ENCODE peak calls at places on chromosomes 4 and X, in seven cellular contexts. One of them, this sample, is unnamed.

GRCh38 chrX:91434351-91435168 is at the start of gene PABPC5:
- DNase-seq in GM23248: peak; percentile 92
- DNase-seq in astrocyte: peak; percentile 76
- DNase-seq in neuronal stem cell: peak; percentile 53
- DNase-seq in H9: peak; percentile 95
- DNase-seq in mesenchymal stem cell: peak; percentile 82
- DNase-seq in fibroblast of lung: peak; percentile 86
- DNase-seq in this sample: no peak

GRCh38 chr4:174697896-174698295 is 131.2 kb downstream of the GLRA3 start:
- DNase-seq in astrocyte: no peak
- DNase-seq in neuronal stem cell: no peak
- DNase-seq in H9: no peak
- DNase-seq in fibroblast of lung: no peak
- DNase-seq in GM23248: no peak
- DNase-seq in mesenchymal stem cell: no peak
- DNase-seq in this sample: no peak

GRCh38 chr4:173516621-173517612 is 13.1 kb downstream of the HAND2 start:
- DNase-seq in H9: peak; percentile 71
- DNase-seq in fibroblast of lung: no peak
- DNase-seq in mesenchymal stem cell: peak; percentile 84
- DNase-seq in astrocyte: no peak
- DNase-seq in GM23248: no peak
- DNase-seq in neuronal stem cell: no peak
- DNase-seq in this sample: no peak

GRCh38 chrX:19708683-19709082 is 178.7 kb downstream of the SH3KBP1 start:
- DNase-seq in fibroblast of lung: no peak
- DNase-seq in GM23248: no peak
- DNase-seq in mesenchymal stem cell: no peak
- DNase-seq in astrocyte: no peak
- DNase-seq in H9: no peak
- DNase-seq in neuronal stem cell: no peak
- DNase-seq in this sample: no peak

GRCh38 chr4:680931-681645 is 6.7 kb downstream of the MYL5 start:
- DNase-seq in H9: peak; percentile 77
- DNase-seq in neuronal stem cell: no peak
- DNase-seq in GM23248: peak; percentile 66
- DNase-seq in fibroblast of lung: no peak
- DNase-seq in astrocyte: no peak
- DNase-seq in mesenchymal stem cell: peak; percentile 70
- DNase-seq in this sample: no peak

GRCh38 chrX:150034788-150035187 is 96.5 kb upstream of the EOLA2 start:
- DNase-seq in H9: no peak
- DNase-seq in GM23248: no peak
- DNase-seq in mesenchymal stem cell: no peak
- DNase-seq in neuronal stem cell: no peak
- DNase-seq in fibroblast of lung: no peak
- DNase-seq in astrocyte: no peak
- DNase-seq in this sample: no peak

GRCh38 chrX:12138366-12139313 is at the start of gene FRMPD4:
- DNase-seq in mesenchymal stem cell: no peak
- DNase-seq in neuronal stem cell: peak; percentile 31
- DNase-seq in GM23248: no peak
- DNase-seq in astrocyte: no peak
- DNase-seq in fibroblast of lung: peak; percentile 1
- DNase-seq in H9: peak; percentile 67
- DNase-seq in this sample: no peak

GRCh38 chrX:129600981-129601424 is 53.8 kb downstream of the APLN start:
- DNase-seq in GM23248: peak; percentile 53
- DNase-seq in mesenchymal stem cell: peak; percentile 24
- DNase-seq in H9: no peak
- DNase-seq in fibroblast of lung: peak; percentile 15
- DNase-seq in neuronal stem cell: no peak
- DNase-seq in astrocyte: no peak
- DNase-seq in this sample: peak; percentile 35

GRCh38 chrX:724256-724655 is 93.7 kb downstream of the SHOX start:
- DNase-seq in mesenchymal stem cell: no peak
- DNase-seq in H9: no peak
- DNase-seq in GM23248: peak; percentile 32
- DNase-seq in neuronal stem cell: no peak
- DNase-seq in fibroblast of lung: no peak
- DNase-seq in astrocyte: no peak
- DNase-seq in this sample: no peak

GRCh38 chr4:47287735-47288134 is 175.8 kb downstream of the COMMD8 start:
- DNase-seq in H9: no peak
- DNase-seq in mesenchymal stem cell: peak; percentile 79
- DNase-seq in astrocyte: peak; percentile 88
- DNase-seq in GM23248: peak; percentile 3
- DNase-seq in fibroblast of lung: peak; percentile 91
- DNase-seq in neuronal stem cell: no peak
- DNase-seq in this sample: peak; percentile 26

GRCh38 chr4:56908206-56909082 is 744 bp downstream of the REST start:
- DNase-seq in mesenchymal stem cell: peak; percentile 83
- DNase-seq in H9: peak; percentile 87
- DNase-seq in fibroblast of lung: peak; percentile 74
- DNase-seq in GM23248: peak; percentile 92
- DNase-seq in neuronal stem cell: peak; percentile 83
- DNase-seq in astrocyte: peak; percentile 49
- DNase-seq in this sample: peak; percentile 76

GRCh38 chr4:173943547-173943946 is 339.9 kb downstream of the FBXO8 start:
- DNase-seq in GM23248: no peak
- DNase-seq in fibroblast of lung: no peak
- DNase-seq in mesenchymal stem cell: no peak
- DNase-seq in astrocyte: no peak
- DNase-seq in neuronal stem cell: no peak
- DNase-seq in H9: no peak
- DNase-seq in this sample: no peak

DNA sequence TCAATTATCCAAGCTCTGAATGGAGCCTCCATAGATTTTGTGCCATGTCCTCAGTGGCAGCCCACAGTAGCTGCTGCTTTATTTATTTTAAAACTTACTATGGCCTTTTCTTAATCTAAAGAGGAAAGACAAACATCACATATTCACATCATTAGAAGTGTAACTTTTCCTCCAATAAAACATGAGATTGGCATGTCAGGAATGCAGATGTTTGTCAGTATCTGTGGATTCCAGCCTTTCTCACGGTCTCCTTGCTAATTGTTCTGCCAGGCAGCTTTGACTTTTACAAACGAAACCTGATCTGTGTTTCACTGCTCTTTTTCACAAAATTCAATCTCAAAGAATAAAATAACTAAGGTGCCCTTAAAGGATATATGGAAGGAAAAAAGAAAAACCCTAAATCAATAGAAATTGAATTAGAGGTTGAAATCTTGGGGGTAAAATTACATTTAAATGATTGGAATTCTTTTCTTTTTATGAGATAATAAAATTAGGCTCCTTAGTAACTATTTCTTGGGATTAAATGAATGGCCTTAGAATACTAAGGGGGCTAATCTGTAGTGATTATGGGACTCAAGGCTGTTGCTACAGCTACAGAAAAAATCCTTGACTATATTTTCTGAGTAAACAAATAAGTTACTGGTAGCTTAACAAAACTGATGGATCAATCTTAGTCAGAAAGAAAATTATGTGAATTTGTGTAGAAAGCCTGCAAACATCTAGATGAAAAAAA is 151.3 kb downstream of the RTL9 start:
- DNase-seq in H9: no peak
- DNase-seq in astrocyte: peak; percentile 14
- DNase-seq in mesenchymal stem cell: peak; percentile 1
- DNase-seq in neuronal stem cell: peak; percentile 24
- DNase-seq in fibroblast of lung: peak; percentile 38
- DNase-seq in GM23248: peak; percentile 25
- DNase-seq in this sample: no peak
- H3K9ac ChIP-seq in H9: no peak overlapping the region
- H3K9ac ChIP-seq in astrocyte: no peak overlapping the region
- H3K9ac ChIP-seq in mesenchymal stem cell: no peak overlapping the region
- H3K9ac ChIP-seq in neuronal stem cell: no peak overlapping the region
- H3K9ac ChIP-seq in fibroblast of lung: no peak overlapping the region
- H3K9ac ChIP-seq in GM23248: no peak overlapping the region
- H3K9ac ChIP-seq in this sample: no peak overlapping the region

GRCh38 chr4:8235686-8236085 is 33.9 kb upstream of the HTRA3 start:
- DNase-seq in H9: no peak
- DNase-seq in mesenchymal stem cell: no peak
- DNase-seq in fibroblast of lung: no peak
- DNase-seq in GM23248: no peak
- DNase-seq in neuronal stem cell: no peak
- DNase-seq in astrocyte: no peak
- DNase-seq in this sample: no peak
- H3K27ac ChIP-seq in H9: no peak overlapping the region
- H3K27ac ChIP-seq in mesenchymal stem cell: no peak overlapping the region
- H3K27ac ChIP-seq in fibroblast of lung: no peak overlapping the region
- H3K27ac ChIP-seq in GM23248: no peak overlapping the region
- H3K27ac ChIP-seq in neuronal stem cell: no peak overlapping the region
- H3K27ac ChIP-seq in astrocyte: no peak overlapping the region
- H3K27ac ChIP-seq in this sample: peak overlapping the region; percentile 36

GRCh38 chr4:79182209-79182608 is 143.7 kb downstream of the NAA11 start:
- DNase-seq in astrocyte: no peak
- DNase-seq in mesenchymal stem cell: no peak
- DNase-seq in H9: no peak
- DNase-seq in fibroblast of lung: no peak
- DNase-seq in GM23248: no peak
- DNase-seq in neuronal stem cell: no peak
- DNase-seq in this sample: no peak
- H2AFZ ChIP-seq in astrocyte: no peak overlapping the region
- H2AFZ ChIP-seq in mesenchymal stem cell: no peak overlapping the region
- H2AFZ ChIP-seq in H9: no peak overlapping the region
- H2AFZ ChIP-seq in fibroblast of lung: no peak overlapping the region
- H2AFZ ChIP-seq in GM23248: no peak overlapping the region
- H2AFZ ChIP-seq in neuronal stem cell: no peak overlapping the region
- H2AFZ ChIP-seq in this sample: no peak overlapping the region

DNA sequence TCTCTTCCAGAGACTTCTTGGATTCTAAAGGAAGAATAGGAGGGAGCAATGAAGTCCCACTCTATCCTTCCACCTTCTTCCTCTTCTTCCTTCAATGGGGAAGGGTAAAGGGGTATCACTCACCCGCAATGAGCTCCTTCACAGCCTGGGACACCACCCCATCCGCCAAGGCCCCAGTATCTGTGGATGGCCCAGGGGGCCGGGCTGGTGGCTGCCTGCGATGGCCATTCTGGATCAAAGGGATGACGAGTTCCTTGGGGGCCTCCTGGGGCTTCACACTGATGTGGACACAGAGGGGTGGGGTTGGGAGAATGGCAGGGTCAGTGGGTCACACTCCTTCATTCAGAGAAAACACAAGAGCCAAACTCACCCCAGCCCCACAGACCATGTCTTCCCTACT is 1.0 kb downstream of the GPKOW start:
- DNase-seq in GM23248: no peak
- DNase-seq in astrocyte: no peak
- DNase-seq in fibroblast of lung: no peak
- DNase-seq in H9: no peak
- DNase-seq in neuronal stem cell: no peak
- DNase-seq in mesenchymal stem cell: no peak
- DNase-seq in this sample: no peak
- H3K9ac ChIP-seq in GM23248: peak overlapping the region; percentile 99
- H3K9ac ChIP-seq in astrocyte: peak overlapping the region; percentile 96
- H3K9ac ChIP-seq in fibroblast of lung: peak overlapping the region; percentile 88
- H3K9ac ChIP-seq in H9: peak overlapping the region; percentile 89
- H3K9ac ChIP-seq in neuronal stem cell: no peak overlapping the region
- H3K9ac ChIP-seq in mesenchymal stem cell: peak overlapping the region; percentile 95
- H3K9ac ChIP-seq in this sample: peak overlapping the region; percentile 84

GRCh38 chrX:49308604-49309269 is 5.3 kb downstream of the GAGE10 start:
- DNase-seq in H9: no peak
- DNase-seq in mesenchymal stem cell: peak; percentile 14
- DNase-seq in astrocyte: no peak
- DNase-seq in neuronal stem cell: no peak
- DNase-seq in GM23248: peak; percentile 36
- DNase-seq in fibroblast of lung: no peak
- DNase-seq in this sample: no peak
- H3K27ac ChIP-seq in H9: peak overlapping the region; percentile 59
- H3K27ac ChIP-seq in mesenchymal stem cell: no peak overlapping the region
- H3K27ac ChIP-seq in astrocyte: no peak overlapping the region
- H3K27ac ChIP-seq in neuronal stem cell: no peak overlapping the region
- H3K27ac ChIP-seq in GM23248: no peak overlapping the region
- H3K27ac ChIP-seq in fibroblast of lung: no peak overlapping the region
- H3K27ac ChIP-seq in this sample: no peak overlapping the region

GRCh38 chrX:39654183-39654925 is 443.4 kb downstream of the BCOR start:
- DNase-seq in fibroblast of lung: no peak
- DNase-seq in mesenchymal stem cell: no peak
- DNase-seq in GM23248: no peak
- DNase-seq in H9: peak; percentile 49
- DNase-seq in neuronal stem cell: no peak
- DNase-seq in astrocyte: no peak
- DNase-seq in this sample: no peak
- H2AFZ ChIP-seq in fibroblast of lung: no peak overlapping the region
- H2AFZ ChIP-seq in mesenchymal stem cell: no peak overlapping the region
- H2AFZ ChIP-seq in GM23248: no peak overlapping the region
- H2AFZ ChIP-seq in H9: no peak overlapping the region
- H2AFZ ChIP-seq in neuronal stem cell: peak overlapping the region; percentile 26
- H2AFZ ChIP-seq in astrocyte: no peak overlapping the region
- H2AFZ ChIP-seq in this sample: no peak overlapping the region

GRCh38 chr4:7692451-7693236 is 247.0 kb downstream of the AFAP1 start:
- DNase-seq in mesenchymal stem cell: no peak
- DNase-seq in fibroblast of lung: no peak
- DNase-seq in H9: no peak
- DNase-seq in neuronal stem cell: no peak
- DNase-seq in GM23248: no peak
- DNase-seq in astrocyte: no peak
- DNase-seq in this sample: no peak
- H3K9ac ChIP-seq in mesenchymal stem cell: no peak overlapping the region
- H3K9ac ChIP-seq in fibroblast of lung: no peak overlapping the region
- H3K9ac ChIP-seq in H9: no peak overlapping the region
- H3K9ac ChIP-seq in neuronal stem cell: no peak overlapping the region
- H3K9ac ChIP-seq in GM23248: no peak overlapping the region
- H3K9ac ChIP-seq in astrocyte: no peak overlapping the region
- H3K9ac ChIP-seq in this sample: no peak overlapping the region

DNA sequence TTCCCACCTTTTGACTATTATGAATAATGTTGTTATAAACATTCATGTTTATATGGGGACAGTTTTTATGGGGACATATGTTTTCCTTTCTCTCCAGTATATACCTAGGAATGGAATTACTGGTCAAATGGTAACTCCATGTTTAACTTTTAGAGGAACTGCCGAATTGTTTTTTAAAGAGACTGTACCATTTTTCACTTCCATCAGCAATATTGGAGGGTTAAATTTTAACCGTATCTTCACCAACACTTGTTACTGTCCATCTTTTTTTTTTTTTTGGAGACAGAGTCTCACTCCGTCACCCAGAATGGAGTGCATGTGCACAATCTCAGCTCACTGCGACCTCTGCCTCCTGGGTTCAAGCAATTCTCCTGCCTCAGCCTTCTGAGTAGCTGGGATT is 46.4 kb upstream of the PRPS1 start:
- DNase-seq in fibroblast of lung: no peak
- DNase-seq in H9: no peak
- DNase-seq in mesenchymal stem cell: no peak
- DNase-seq in astrocyte: no peak
- DNase-seq in GM23248: no peak
- DNase-seq in neuronal stem cell: no peak
- DNase-seq in this sample: no peak
- H3K27ac ChIP-seq in fibroblast of lung: no peak overlapping the region
- H3K27ac ChIP-seq in H9: no peak overlapping the region
- H3K27ac ChIP-seq in mesenchymal stem cell: no peak overlapping the region
- H3K27ac ChIP-seq in astrocyte: no peak overlapping the region
- H3K27ac ChIP-seq in GM23248: no peak overlapping the region
- H3K27ac ChIP-seq in neuronal stem cell: no peak overlapping the region
- H3K27ac ChIP-seq in this sample: no peak overlapping the region

GRCh38 chr4:4395849-4396627 is 9.1 kb downstream of the NSG1 start:
- DNase-seq in fibroblast of lung: peak; percentile 19
- DNase-seq in H9: peak; percentile 57
- DNase-seq in neuronal stem cell: no peak
- DNase-seq in GM23248: peak; percentile 48
- DNase-seq in astrocyte: peak; percentile 6
- DNase-seq in mesenchymal stem cell: peak; percentile 96
- DNase-seq in this sample: no peak
- H2AFZ ChIP-seq in fibroblast of lung: no peak overlapping the region
- H2AFZ ChIP-seq in H9: no peak overlapping the region
- H2AFZ ChIP-seq in neuronal stem cell: peak overlapping the region; percentile 66
- H2AFZ ChIP-seq in GM23248: no peak overlapping the region
- H2AFZ ChIP-seq in astrocyte: no peak overlapping the region
- H2AFZ ChIP-seq in mesenchymal stem cell: no peak overlapping the region
- H2AFZ ChIP-seq in this sample: no peak overlapping the region

This sample was measured in MM.1S.